ENCODE peak calls at places on chromosomes 5 and 9, in seven cellular contexts. One of them, this sample, is unnamed.

GRCh38 chr9:72193478-72193881 is 44.2 kb downstream of the GDA start:
- DNase-seq in SJCRH30: no peak
- DNase-seq in left colon: no peak
- DNase-seq in LHCN-M2: no peak
- DNase-seq in RKO: no peak
- DNase-seq in T-helper 2 cell: no peak
- DNase-seq in fibroblast of the aortic adventitia: no peak
- DNase-seq in this sample: no peak

GRCh38 chr5:168443950-168444700 is 42.1 kb upstream of the RARS1 start:
- DNase-seq in fibroblast of the aortic adventitia: peak
- DNase-seq in RKO: no peak
- DNase-seq in SJCRH30: no peak
- DNase-seq in left colon: no peak
- DNase-seq in LHCN-M2: no peak
- DNase-seq in T-helper 2 cell: no peak
- DNase-seq in this sample: no peak

GRCh38 chr5:64827703-64828102 is 59.0 kb downstream of the CWC27 start:
- DNase-seq in fibroblast of the aortic adventitia: peak
- DNase-seq in LHCN-M2: no peak
- DNase-seq in T-helper 2 cell: no peak
- DNase-seq in SJCRH30: no peak
- DNase-seq in RKO: no peak
- DNase-seq in left colon: no peak
- DNase-seq in this sample: no peak

GRCh38 chr5:134902071-134902801 is 2.7 kb upstream of the PCBD2 start:
- DNase-seq in T-helper 2 cell: no peak
- DNase-seq in left colon: no peak
- DNase-seq in SJCRH30: peak
- DNase-seq in LHCN-M2: peak
- DNase-seq in RKO: peak
- DNase-seq in fibroblast of the aortic adventitia: peak
- DNase-seq in this sample: no peak

GRCh38 chr9:86303316-86303975 is 21.1 kb upstream of the ISCA1 start:
- DNase-seq in LHCN-M2: peak
- DNase-seq in T-helper 2 cell: peak
- DNase-seq in fibroblast of the aortic adventitia: no peak
- DNase-seq in left colon: no peak
- DNase-seq in RKO: no peak
- DNase-seq in SJCRH30: no peak
- DNase-seq in this sample: no peak

GRCh38 chr5:139389701-139390638 is at the start of gene MZB1:
- DNase-seq in fibroblast of the aortic adventitia: no peak
- DNase-seq in SJCRH30: no peak
- DNase-seq in RKO: no peak
- DNase-seq in left colon: no peak
- DNase-seq in LHCN-M2: no peak
- DNase-seq in T-helper 2 cell: no peak
- DNase-seq in this sample: no peak

GRCh38 chr5:111834926-111835599 is 78.1 kb upstream of the NREP start:
- DNase-seq in left colon: no peak
- DNase-seq in fibroblast of the aortic adventitia: peak
- DNase-seq in LHCN-M2: peak
- DNase-seq in RKO: no peak
- DNase-seq in T-helper 2 cell: no peak
- DNase-seq in SJCRH30: no peak
- DNase-seq in this sample: no peak

GRCh38 chr5:9927106-9927505 is 297.0 kb upstream of the TAS2R1 start:
- DNase-seq in fibroblast of the aortic adventitia: peak
- DNase-seq in RKO: no peak
- DNase-seq in SJCRH30: no peak
- DNase-seq in LHCN-M2: peak
- DNase-seq in left colon: no peak
- DNase-seq in T-helper 2 cell: no peak
- DNase-seq in this sample: no peak

GRCh38 chr9:117739620-117740347 is 35.6 kb downstream of the TLR4 start:
- DNase-seq in RKO: no peak
- DNase-seq in T-helper 2 cell: no peak
- DNase-seq in fibroblast of the aortic adventitia: no peak
- DNase-seq in left colon: no peak
- DNase-seq in SJCRH30: no peak
- DNase-seq in LHCN-M2: no peak
- DNase-seq in this sample: no peak

GRCh38 chr5:157108961-157109360 is at the start of gene HAVCR2:
- DNase-seq in LHCN-M2: no peak
- DNase-seq in SJCRH30: no peak
- DNase-seq in fibroblast of the aortic adventitia: no peak
- DNase-seq in T-helper 2 cell: peak
- DNase-seq in left colon: peak
- DNase-seq in RKO: no peak
- DNase-seq in this sample: no peak

GRCh38 chr5:1007221-1007680 is 1.4 kb upstream of the NKD2 start:
- DNase-seq in SJCRH30: no peak
- DNase-seq in LHCN-M2: no peak
- DNase-seq in left colon: no peak
- DNase-seq in T-helper 2 cell: no peak
- DNase-seq in fibroblast of the aortic adventitia: no peak
- DNase-seq in RKO: no peak
- DNase-seq in this sample: no peak

GRCh38 chr5:108917596-108917995 is 169.9 kb downstream of the FER start:
- DNase-seq in left colon: no peak
- DNase-seq in fibroblast of the aortic adventitia: peak
- DNase-seq in LHCN-M2: no peak
- DNase-seq in SJCRH30: no peak
- DNase-seq in RKO: no peak
- DNase-seq in T-helper 2 cell: no peak
- DNase-seq in this sample: no peak

GRCh38 chr9:135281661-135282000 is 194.2 kb downstream of the OLFM1 start:
- DNase-seq in left colon: no peak
- DNase-seq in T-helper 2 cell: no peak
- DNase-seq in SJCRH30: no peak
- DNase-seq in fibroblast of the aortic adventitia: no peak
- DNase-seq in LHCN-M2: no peak
- DNase-seq in RKO: no peak
- DNase-seq in this sample: no peak

GRCh38 chr5:56233230-56233629 is at the start of gene ANKRD55:
- DNase-seq in fibroblast of the aortic adventitia: no peak
- DNase-seq in SJCRH30: no peak
- DNase-seq in RKO: no peak
- DNase-seq in left colon: no peak
- DNase-seq in LHCN-M2: peak
- DNase-seq in T-helper 2 cell: no peak
- DNase-seq in this sample: no peak

GRCh38 chr5:158991391-158991790 is 108.3 kb downstream of the EBF1 start:
- DNase-seq in T-helper 2 cell: no peak
- DNase-seq in RKO: no peak
- DNase-seq in fibroblast of the aortic adventitia: peak
- DNase-seq in LHCN-M2: no peak
- DNase-seq in SJCRH30: no peak
- DNase-seq in left colon: no peak
- DNase-seq in this sample: no peak